ENCODE peak calls at places on chromosome 16, in ten cellular contexts. R is spleen; B is uterus; E is breast epithelium; X is cardiac muscle cell; O is CD4-positive, CD25-positive, alpha-beta regulatory T cell; J is left ventricle myocardium inferior; L is brain microvascular endothelial cell; I is lung; M is thyroid gland. K is an unnamed sample.

GRCh38 chr16:4500283-4500682 is 24.1 kb downstream of the HMOX2 start:
- DNase-seq in E (no peak), R (no peak), O (no peak), J (no peak), M (no peak), B (no peak), L (peak; percentile 79), X (peak; percentile 47), I (no peak), K (no peak)

GRCh38 chr16:67516296-67517177 is 12.1 kb upstream of the RIPOR1 start:
- DNase-seq in B (no peak), R (no peak), M (no peak), E (no peak), L (no peak), X (no peak), O (no peak), J (no peak), I (no peak), K (no peak)

GRCh38 chr16:11004957-11005610 is 60.7 kb downstream of the CLEC16A start:
- DNase-seq in E (peak; percentile 37), J (no peak), L (no peak), M (peak; percentile 73), I (no peak), R (no peak), B (no peak), X (no peak), O (no peak), K (no peak)

GRCh38 chr16:56357765-56358322 is 67.5 kb downstream of the AMFR start:
- DNase-seq in I (no peak), M (peak; percentile 3), B (peak; percentile 19), E (no peak), J (peak; percentile 15), X (no peak), L (no peak), R (peak; percentile 75), O (no peak), K (no peak)

GRCh38 chr16:30131869-30132475 is 9.0 kb upstream of the MAPK3 start:
- DNase-seq in R (no peak), M (peak; percentile 80), J (no peak), O (no peak), E (no peak), B (no peak), X (no peak), L (no peak), I (no peak), K (no peak)

GRCh38 chr16:84816023-84816422 is 3.8 kb upstream of the CRISPLD2 start:
- DNase-seq in R (no peak), I (no peak), E (no peak), M (no peak), B (no peak), J (no peak), X (no peak), L (no peak), O (no peak), K (no peak)

GRCh38 chr16:75198135-75198600 is 8.8 kb downstream of the CTRB2 start:
- DNase-seq in E (no peak), O (no peak), X (no peak), J (no peak), R (peak; percentile 70), B (peak; percentile 17), M (no peak), L (peak; percentile 12), I (no peak), K (no peak)

GRCh38 chr16:30992381-30992780 is 7.4 kb downstream of the HSD3B7 start:
- DNase-seq in O (no peak), M (no peak), E (no peak), R (no peak), X (no peak), I (no peak), J (no peak), L (no peak), B (no peak), K (no peak)

GRCh38 chr16:28167221-28167620 is 44.5 kb downstream of the XPO6 start:
- DNase-seq in J (no peak), X (no peak), B (no peak), L (no peak), I (no peak), R (no peak), M (no peak), E (no peak), O (no peak), K (no peak)

GRCh38 chr16:28163699-28164584 is 47.8 kb downstream of the XPO6 start:
- DNase-seq in M (no peak), B (no peak), I (no peak), E (no peak), J (no peak), X (no peak), L (no peak), O (no peak), R (peak; percentile 73), K (no peak)

GRCh38 chr16:28166394-28167208 is 45.2 kb downstream of the XPO6 start:
- DNase-seq in X (no peak), I (no peak), L (no peak), E (no peak), M (no peak), R (no peak), O (no peak), B (no peak), J (no peak), K (no peak)

GRCh38 chr16:28167730-28168129 is 44.0 kb downstream of the XPO6 start:
- DNase-seq in R (no peak), O (no peak), B (no peak), E (no peak), M (no peak), J (no peak), L (no peak), X (no peak), I (no peak), K (no peak)

DNA sequence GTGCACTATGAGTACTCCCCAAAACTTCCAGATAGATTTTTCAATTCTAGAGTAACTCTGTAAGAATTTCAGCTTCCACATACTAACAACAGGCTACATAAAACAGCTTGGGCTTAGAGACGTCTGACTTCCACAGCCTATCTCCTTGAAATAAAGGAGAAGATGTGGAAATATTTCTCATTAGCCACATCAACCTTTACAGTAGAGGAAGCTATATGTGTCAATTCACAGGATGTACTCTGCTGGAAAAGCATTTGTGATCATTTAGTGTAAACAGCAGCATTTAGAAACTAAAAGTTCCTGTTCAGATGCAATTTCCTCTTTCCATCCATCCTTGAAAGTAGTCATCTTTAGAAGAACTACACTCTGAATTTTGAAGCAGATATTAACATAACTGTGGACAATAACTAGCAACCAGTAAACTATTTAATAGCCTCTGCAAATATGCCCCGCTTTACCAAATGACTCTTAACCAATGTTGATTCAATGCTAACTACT is 46.2 kb downstream of the XPO6 start:
- DNase-seq in X (no peak), R (no peak), O (no peak), B (no peak), E (no peak), M (no peak), J (no peak), L (no peak), I (no peak), K (no peak)
- H3K36me3 ChIP-seq in X (peaks cover 31% of the 10 kb centered on the region), R (no peaks in the 10 kb centered on the region), O (peaks cover 64% of the 10 kb centered on the region), B (no peaks in the 10 kb centered on the region), E (no peaks in the 10 kb centered on the region), M (peaks cover 16% of the 10 kb centered on the region), J (peaks cover 49% of the 10 kb centered on the region), L (peaks cover 29% of the 10 kb centered on the region), I (peaks cover 27% of the 10 kb centered on the region), K (peaks cover 86% of the 10 kb centered on the region)

GRCh38 chr16:85910073-85910853 is 11.3 kb downstream of the IRF8 start:
- DNase-seq in J (no peak), O (no peak), L (no peak), E (no peak), M (no peak), B (no peak), R (peak; percentile 86), X (no peak), I (no peak), K (no peak)
- H3K36me3 ChIP-seq in J (no peaks in the 10 kb centered on the region), O (no peaks in the 10 kb centered on the region), L (no peaks in the 10 kb centered on the region), E (no peaks in the 10 kb centered on the region), M (no peaks in the 10 kb centered on the region), B (no peaks in the 10 kb centered on the region), R (no peaks in the 10 kb centered on the region), X (no peaks in the 10 kb centered on the region), I (no peaks in the 10 kb centered on the region), K (no peaks in the 10 kb centered on the region)

GRCh38 chr16:52592778-52593177 is 45.8 kb upstream of the TOX3 start:
- DNase-seq in E (no peak), M (no peak), R (no peak), I (no peak), X (no peak), O (no peak), L (no peak), B (no peak), J (no peak), K (no peak)

GRCh38 chr16:52592216-52592592 is 45.3 kb upstream of the TOX3 start:
- DNase-seq in J (no peak), B (no peak), M (no peak), I (no peak), L (no peak), O (no peak), E (no peak), X (no peak), R (no peak), K (no peak)

GRCh38 chr16:52597073-52597771 is 50.3 kb upstream of the TOX3 start:
- DNase-seq in J (no peak), O (no peak), E (no peak), B (no peak), X (no peak), R (no peak), L (no peak), I (no peak), M (no peak), K (no peak)

GRCh38 chr16:52603015-52603414 is 56.1 kb upstream of the TOX3 start:
- DNase-seq in E (no peak), R (no peak), B (no peak), L (no peak), I (no peak), M (no peak), X (no peak), O (no peak), J (no peak), K (no peak)

DNA sequence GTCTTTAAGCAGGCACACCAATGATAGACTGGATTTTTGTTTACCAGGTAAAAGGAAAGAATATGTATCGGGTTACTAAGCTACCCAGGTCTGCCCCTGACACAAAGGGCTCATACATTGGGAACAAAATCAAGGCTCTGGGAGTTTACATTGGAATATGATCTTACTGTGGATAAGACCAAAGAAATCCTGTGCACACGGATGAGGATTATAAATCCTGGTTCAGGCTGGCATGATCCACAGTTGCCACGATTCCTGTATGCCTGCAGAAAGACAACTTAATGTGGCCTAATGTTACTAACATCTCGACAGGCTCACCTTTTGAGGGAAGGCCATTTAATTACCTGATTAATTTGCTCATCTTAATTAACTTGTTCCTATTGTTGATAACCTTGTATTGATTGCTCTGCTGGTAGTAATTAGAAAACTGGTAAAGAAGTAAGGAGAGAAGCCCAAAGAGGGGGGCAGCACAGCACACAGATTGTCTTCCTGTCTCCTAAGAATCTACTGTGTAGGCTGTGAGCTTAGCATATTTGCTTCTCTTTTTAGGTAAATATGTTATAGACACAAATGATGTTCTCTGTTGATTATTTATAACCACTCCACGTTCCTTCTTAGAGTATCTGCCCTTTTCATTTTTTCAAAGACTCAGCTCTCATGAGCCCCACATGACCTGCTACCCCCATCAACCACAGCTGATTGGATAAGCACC is 51.0 kb upstream of the TOX3 start:
- DNase-seq in X (no peak), J (no peak), I (no peak), E (no peak), B (no peak), R (no peak), M (no peak), O (no peak), L (no peak), K (no peak)
- H3K36me3 ChIP-seq in X (no peaks in the 10 kb centered on the region), J (no peaks in the 10 kb centered on the region), I (no peaks in the 10 kb centered on the region), E (no peaks in the 10 kb centered on the region), B (no peaks in the 10 kb centered on the region), R (no peaks in the 10 kb centered on the region), M (no peaks in the 10 kb centered on the region), O (no peaks in the 10 kb centered on the region), L (no peaks in the 10 kb centered on the region), K (no peaks in the 10 kb centered on the region)

GRCh38 chr16:14606102-14606501 is 24.0 kb downstream of the PARN start:
- DNase-seq in X (no peak), J (no peak), I (no peak), M (no peak), O (no peak), E (no peak), R (no peak), B (no peak), L (no peak), K (no peak)

GRCh38 chr16:14602443-14602963 is 27.6 kb downstream of the PARN start:
- DNase-seq in M (no peak), I (no peak), J (no peak), B (no peak), L (no peak), O (no peak), R (no peak), E (no peak), X (no peak), K (no peak)

GRCh38 chr16:14600164-14600563 is 29.9 kb downstream of the PARN start:
- DNase-seq in X (peak; percentile 16), L (peak; percentile 39), E (no peak), J (no peak), R (no peak), B (no peak), M (no peak), I (no peak), O (no peak), K (no peak)
- H3K36me3 ChIP-seq in X (peaks cover 33% of the 10 kb centered on the region), L (peaks cover 34% of the 10 kb centered on the region), E (no peaks in the 10 kb centered on the region), J (peaks cover 94% of the 10 kb centered on the region), R (peaks cover 4% of the 10 kb centered on the region), B (no peaks in the 10 kb centered on the region), M (peaks cover 37% of the 10 kb centered on the region), I (peaks cover 33% of the 10 kb centered on the region), O (peaks cover 62% of the 10 kb centered on the region), K (peaks cover 75% of the 10 kb centered on the region)

K was measured in DND-41.